ENCODE peak calls at places on chromosomes 11 and 22, in six cellular contexts. Y is astrocyte of the spinal cord, Q is Peyer's patch, S is left ventricle myocardium inferior, X is BJ, C is tibial nerve. U is an unnamed sample.

GRCh38 chr11:128453444-128454336 is 133.7 kb downstream of the ETS1 start:
- DNase-seq in Y (peak), C (peak), S (peak), Q (peak), X (peak), U (no peak)

GRCh38 chr11:76228122-76229000 is 22.1 kb upstream of the WNT11 start:
- DNase-seq in Y (no peak), C (no peak), S (no peak), X (no peak), Q (peak), U (no peak)

GRCh38 chr11:133824593-133824992 is 20.7 kb downstream of the SPATA19 start:
- DNase-seq in S (no peak), Q (no peak), Y (no peak), C (no peak), X (no peak), U (no peak)

GRCh38 chr11:94938399-94939055 is 34.8 kb downstream of the CWC15 start:
- DNase-seq in Q (peak), S (peak), Y (peak), X (peak), C (peak), U (no peak)

GRCh38 chr11:62026739-62027138 is 59.3 kb upstream of the FTH1 start:
- DNase-seq in Y (no peak), S (no peak), C (no peak), Q (no peak), X (no peak), U (no peak)

GRCh38 chr11:34476853-34477252 is 36.7 kb downstream of the ELF5 start:
- DNase-seq in X (no peak), C (no peak), Q (no peak), S (no peak), Y (no peak), U (no peak)

GRCh38 chr22:19405652-19406051 is 25.9 kb downstream of the HIRA start:
- DNase-seq in C (no peak), X (no peak), S (no peak), Y (no peak), Q (no peak), U (no peak)

GRCh38 chr11:27166130-27166529 is 125.5 kb downstream of the BBOX1 start:
- DNase-seq in Y (no peak), Q (no peak), C (no peak), X (no peak), S (no peak), U (no peak)

GRCh38 chr11:2664886-2665746 is 34.7 kb downstream of the KCNQ1OT1 start:
- DNase-seq in X (no peak), S (no peak), Y (no peak), C (no peak), Q (peak), U (no peak)

GRCh38 chr22:45413013-45413367 is 409 bp downstream of the SMC1B start:
- DNase-seq in S (no peak), X (no peak), Y (no peak), Q (no peak), C (no peak), U (no peak)

GRCh38 chr11:30917859-30918478 is 331.8 kb upstream of the MPPED2 start:
- DNase-seq in Q (no peak), S (no peak), C (peak), Y (peak), X (no peak), U (peak)

GRCh38 chr22:34113381-34113780 is 193.1 kb upstream of the LARGE1 start:
- DNase-seq in X (no peak), S (no peak), C (no peak), Q (no peak), Y (no peak), U (no peak)

GRCh38 chr11:83265331-83265730 is 20.8 kb downstream of the CCDC90B start:
- DNase-seq in X (no peak), Y (no peak), C (no peak), Q (no peak), S (no peak), U (no peak)

GRCh38 chr11:107545101-107545514 is 20.4 kb downstream of the ALKBH8 start:
- DNase-seq in Q (no peak), Y (peak), X (no peak), C (no peak), S (no peak), U (no peak)

GRCh38 chr11:64665381-64665780 is 57.6 kb downstream of the NRXN2 start:
- DNase-seq in S (no peak), X (no peak), C (no peak), Q (no peak), Y (no peak), U (no peak)

GRCh38 chr11:65163684-65164083 is 6.3 kb upstream of the SPDYC start:
- DNase-seq in C (no peak), S (no peak), Q (no peak), Y (no peak), X (no peak), U (no peak)

GRCh38 chr11:46472662-46472994 is 81.1 kb upstream of the CHRM4 start:
- DNase-seq in Q (peak), C (no peak), X (no peak), S (no peak), Y (no peak), U (no peak)

GRCh38 chr11:2708757-2709281 is 9.0 kb upstream of the KCNQ1OT1 start:
- DNase-seq in S (no peak), Q (no peak), Y (no peak), C (peak), X (no peak), U (no peak)

GRCh38 chr11:120565436-120566155 is 54.0 kb downstream of the GRIK4 start:
- DNase-seq in S (no peak), C (no peak), Q (no peak), Y (no peak), X (no peak), U (no peak)
- H3K4me3 ChIP-seq in S (peak), C (peak), Q (no peak), Y (no peak), X (no peak), U (no peak)

DNA sequence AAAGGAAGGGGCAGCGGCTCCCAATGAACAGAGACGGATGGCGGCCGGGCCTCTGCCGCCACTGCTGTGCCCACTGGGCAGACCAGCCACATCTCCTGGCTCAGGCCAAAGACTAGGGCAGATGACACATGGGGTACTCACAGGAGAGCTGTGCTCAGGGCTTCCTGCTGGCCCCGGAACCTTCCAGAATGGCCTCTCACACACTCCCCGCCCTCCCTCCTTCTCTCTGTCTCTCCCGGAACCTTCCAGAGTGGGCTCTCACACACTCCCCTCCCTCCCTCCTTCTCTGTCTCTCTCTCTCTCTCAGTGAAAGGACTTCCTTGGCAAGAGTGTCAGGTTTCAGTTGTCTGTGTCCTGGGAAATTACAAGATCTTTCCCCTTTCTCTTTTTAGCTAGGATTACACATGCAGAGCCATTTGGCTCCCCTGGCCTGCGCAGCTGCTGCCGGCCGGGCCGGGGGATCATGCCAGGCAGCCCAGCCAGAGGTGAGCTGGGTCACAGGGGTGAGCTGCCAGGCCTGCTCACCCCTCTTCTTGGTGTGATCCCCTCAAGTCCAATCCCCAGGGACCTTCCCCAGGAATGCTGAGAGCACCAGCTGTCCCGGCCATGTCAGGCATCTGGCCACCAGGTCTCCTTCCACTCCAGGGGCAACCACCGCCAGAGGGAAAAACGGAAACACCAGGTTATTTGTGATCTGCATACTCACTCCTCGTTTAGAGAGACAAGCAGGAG is 45.3 kb upstream of the ADA2 start:
- DNase-seq in X (no peak), S (peak), C (no peak), Y (peak), Q (no peak), U (no peak)
- H3K4me3 ChIP-seq in X (no peak), S (peak), C (no peak), Y (no peak), Q (no peak), U (no peak)

DNA sequence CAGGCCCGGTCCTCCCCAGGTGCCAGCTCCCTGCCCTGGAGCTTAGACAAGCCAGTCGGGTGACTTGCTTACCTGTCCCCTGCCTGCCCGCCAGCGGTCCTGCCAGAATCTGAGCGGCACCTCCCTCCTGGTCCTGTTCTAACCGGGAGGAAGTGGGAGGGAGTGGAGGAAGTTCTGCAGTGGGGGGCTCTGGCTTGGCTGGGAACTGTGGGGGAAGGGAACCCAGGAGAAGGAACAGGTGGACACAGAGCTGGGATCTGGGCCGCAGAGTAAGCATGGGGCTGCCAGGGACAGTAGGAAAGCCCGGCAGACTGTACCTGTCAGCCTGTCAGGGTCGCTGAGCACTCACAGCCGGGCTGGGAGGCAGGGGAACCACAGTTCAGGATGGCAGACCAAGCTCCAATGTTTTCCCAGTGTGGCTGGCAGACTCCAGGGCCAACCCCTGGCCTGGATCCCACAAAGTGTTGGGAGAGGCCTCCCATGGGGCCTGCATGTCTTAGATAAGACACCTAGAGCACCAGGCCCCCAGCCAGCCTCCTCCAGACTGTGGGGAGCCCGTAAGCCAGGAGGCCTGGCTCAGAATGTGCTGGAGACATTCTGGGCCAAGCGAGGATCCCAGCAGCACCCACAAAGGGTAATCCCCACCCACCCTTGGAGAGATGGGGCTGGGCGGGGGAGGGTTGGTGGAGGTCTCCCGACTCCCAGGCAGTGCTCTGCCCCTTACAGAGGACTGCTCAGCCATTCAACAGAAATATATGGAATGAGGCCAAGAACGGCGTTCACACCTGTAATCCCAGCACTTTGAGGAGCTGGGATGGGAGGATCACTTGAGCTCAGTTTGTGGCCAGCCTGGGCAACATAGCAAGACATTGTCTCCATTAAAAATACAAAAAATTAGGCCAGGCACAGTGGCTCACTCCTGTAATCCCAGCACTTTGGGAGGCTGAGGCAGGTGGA is 2.3 kb downstream of the CYB5R3 start:
- DNase-seq in Y (no peak), C (no peak), Q (peak), S (peak), X (no peak), U (no peak)
- H3K4me3 ChIP-seq in Y (no peak), C (peak), Q (no peak), S (peak), X (no peak), U (no peak)

DNA sequence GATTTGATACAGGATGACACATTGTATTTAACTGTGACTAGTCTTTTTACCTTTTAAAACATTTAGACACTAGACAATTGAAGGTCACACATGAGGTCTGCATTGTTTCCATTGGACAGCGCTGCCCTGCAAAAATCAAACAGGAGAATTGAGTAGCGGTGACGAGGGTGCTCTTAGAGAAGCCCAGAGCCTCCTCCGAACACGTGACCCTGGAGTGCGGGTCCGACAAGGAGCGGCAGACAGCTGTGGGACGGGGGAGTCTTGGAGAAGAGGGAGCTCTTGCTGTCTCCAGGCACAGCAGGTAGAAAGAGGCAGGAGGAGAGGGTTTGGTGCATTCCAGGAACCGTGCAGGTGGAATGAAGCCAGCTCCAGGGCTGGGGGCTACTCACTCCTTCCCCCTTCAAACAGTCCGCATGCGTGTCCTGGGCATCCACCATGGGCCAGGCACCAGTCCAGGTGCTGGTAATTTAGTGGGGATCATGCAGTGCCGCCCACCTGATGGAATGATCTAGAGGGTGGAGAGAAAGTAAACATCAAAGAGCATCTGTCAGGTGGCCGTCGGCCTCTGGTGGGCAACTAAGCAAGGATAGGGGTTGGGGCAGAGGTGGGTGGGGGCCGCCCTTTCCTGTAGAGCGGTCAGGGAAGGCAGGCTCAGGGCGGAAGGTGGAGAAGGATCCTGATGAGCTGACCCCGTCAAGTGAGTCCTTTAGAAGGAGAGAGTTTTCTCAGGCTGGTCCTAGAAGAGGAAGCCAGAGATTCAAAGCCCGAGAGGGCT is 849.9 kb downstream of the TBC1D22A start:
- DNase-seq in Y (no peak), C (no peak), X (no peak), S (no peak), Q (no peak), U (no peak)
- H3K4me3 ChIP-seq in Y (no peak), C (no peak), X (no peak), S (no peak), Q (no peak), U (no peak)

GRCh38 chr11:68905421-68906360 is 2.0 kb downstream of the IGHMBP2 start:
- DNase-seq in X (no peak), Q (no peak), Y (no peak), C (no peak), S (no peak), U (no peak)
- H3K4me3 ChIP-seq in X (no peak), Q (no peak), Y (no peak), C (no peak), S (peak), U (peak)

GRCh38 chr11:73184953-73185671 is 33.0 kb upstream of the P2RY2 start:
- DNase-seq in X (no peak), Q (peak), Y (peak), C (peak), S (peak), U (no peak)
- H3K4me3 ChIP-seq in X (no peak), Q (no peak), Y (no peak), C (no peak), S (no peak), U (no peak)

GRCh38 chr22:40055143-40055926 is 60.6 kb downstream of the FAM83F start:
- DNase-seq in X (no peak), S (no peak), C (no peak), Y (no peak), Q (no peak), U (peak)
- H3K4me3 ChIP-seq in X (no peak), S (no peak), C (no peak), Y (no peak), Q (no peak), U (peak)

DNA sequence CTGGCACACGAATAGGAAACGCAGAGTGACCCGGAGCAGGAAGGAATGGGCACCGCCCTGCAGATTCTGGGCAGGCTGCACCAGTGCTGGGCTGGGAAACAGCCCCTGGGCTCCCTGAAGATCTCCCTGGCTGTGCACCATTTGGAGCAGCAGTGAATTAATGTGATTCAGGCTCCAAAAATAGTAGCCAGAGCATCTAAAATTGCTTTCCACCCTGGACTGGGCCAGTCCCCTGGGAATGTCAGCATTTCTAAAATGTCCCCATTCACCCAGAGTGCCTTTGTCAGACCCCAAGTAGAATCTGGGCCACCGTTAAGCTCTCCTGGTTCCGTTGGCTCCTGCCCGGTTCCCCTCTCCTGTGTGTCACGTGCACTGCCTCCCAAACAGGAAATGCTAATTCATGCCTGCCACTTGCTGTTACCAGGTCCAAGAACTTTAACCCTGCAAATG is 18.5 kb downstream of the IRAG1 start:
- DNase-seq in C (peak), Q (no peak), X (no peak), Y (no peak), S (peak), U (no peak)
- H3K4me3 ChIP-seq in C (peak), Q (no peak), X (no peak), Y (no peak), S (peak), U (no peak)

U was measured in Jurkat, Clone E6-1.